ENCODE peak calls at places on chromosomes 4 and X, in ten cellular contexts. C, F, O, E, I, U, A, R, V and Y are unnamed samples.

GRCh38 chrX:39625810-39626209 is 471.9 kb downstream of the BCOR start:
- DNase-seq in C (no peak), F (no peak), O (no peak), E (no peak), I (no peak), U (no peak), A (no peak), R (no peak), V (no peak), Y (no peak)

GRCh38 chr4:127224556-127224955 is 408.2 kb upstream of the INTU start:
- DNase-seq in C (no peak), F (no peak), O (no peak), E (no peak), I (no peak), U (no peak), A (no peak), R (no peak), V (no peak), Y (no peak)

GRCh38 chr4:25078523-25078922 is 47.8 kb upstream of the LGI2 start:
- DNase-seq in C (no peak), F (no peak), O (no peak), E (no peak), I (no peak), U (no peak), A (no peak), R (no peak), V (no peak), Y (no peak)

GRCh38 chrX:110070970-110071369 is 68.1 kb downstream of the TMEM164 start:
- DNase-seq in C (no peak), F (no peak), O (no peak), E (no peak), I (no peak), U (no peak), A (no peak), R (no peak), V (no peak), Y (no peak)

GRCh38 chr4:183326853-183327252 is 4.6 kb upstream of the CLDN24 start:
- DNase-seq in C (no peak), F (no peak), O (no peak), E (no peak), I (no peak), U (peak; percentile 34), A (peak; percentile 15), R (no peak), V (no peak), Y (no peak)

GRCh38 chrX:54494970-54495813 is 842 bp downstream of the FGD1 start:
- DNase-seq in C (no peak), F (no peak), O (no peak), E (no peak), I (no peak), U (peak; percentile 18), A (peak; percentile 17), R (peak; percentile 21), V (no peak), Y (peak; percentile 28)

GRCh38 chr4:97003715-97004114 is 1139.6 kb downstream of the STPG2 start:
- DNase-seq in C (no peak), F (no peak), O (no peak), E (peak; percentile 67), I (no peak), U (no peak), A (no peak), R (no peak), V (no peak), Y (no peak)

GRCh38 chr4:15003891-15004700 is 1.8 kb downstream of the CPEB2 start:
- DNase-seq in C (no peak), F (peak; percentile 51), O (peak; percentile 53), E (peak; percentile 26), I (no peak), U (no peak), A (no peak), R (peak; percentile 42), V (peak; percentile 58), Y (no peak)

GRCh38 chr4:109441858-109442480 is 8.4 kb downstream of the SEC24B start:
- DNase-seq in C (no peak), F (no peak), O (no peak), E (no peak), I (no peak), U (peak; percentile 17), A (no peak), R (no peak), V (no peak), Y (no peak)

GRCh38 chr4:134691915-134692314 is 490.3 kb upstream of the PABPC4L start:
- DNase-seq in C (no peak), F (no peak), O (no peak), E (no peak), I (no peak), U (no peak), A (peak; percentile 8), R (no peak), V (no peak), Y (peak; percentile 1)

GRCh38 chr4:42151568-42152506 is 618 bp downstream of the BEND4 start:
- DNase-seq in C (no peak), F (no peak), O (peak; percentile 96), E (peak; percentile 83), I (no peak), U (no peak), A (peak; percentile 1), R (peak; percentile 81), V (peak; percentile 22), Y (no peak)

GRCh38 chr4:76984127-76984526 is 34.6 kb downstream of the SEPTIN11 start:
- DNase-seq in C (no peak), F (no peak), O (peak; percentile 29), E (peak; percentile 85), I (no peak), U (peak; percentile 83), A (peak; percentile 67), R (no peak), V (no peak), Y (peak; percentile 64)
- TF ChIP-seq CTCF in C (peak; percentile 20), F (peak; percentile 20), O (no peak), E (peak; percentile 67), I (peak; percentile 28), U (peak; percentile 42), A (peak; percentile 48), R (no peak), V (peak; percentile 28), Y (peak; percentile 29)

GRCh38 chr4:180558427-180558826 is 1684.8 kb upstream of the TENM3 start:
- DNase-seq in C (no peak), F (no peak), O (no peak), E (no peak), I (no peak), U (no peak), A (no peak), R (no peak), V (no peak), Y (no peak)

GRCh38 chr4:180560896-180561295 is 1682.3 kb upstream of the TENM3 start:
- DNase-seq in C (no peak), F (no peak), O (no peak), E (no peak), I (no peak), U (peak; percentile 20), A (peak; percentile 36), R (no peak), V (no peak), Y (no peak)

DNA sequence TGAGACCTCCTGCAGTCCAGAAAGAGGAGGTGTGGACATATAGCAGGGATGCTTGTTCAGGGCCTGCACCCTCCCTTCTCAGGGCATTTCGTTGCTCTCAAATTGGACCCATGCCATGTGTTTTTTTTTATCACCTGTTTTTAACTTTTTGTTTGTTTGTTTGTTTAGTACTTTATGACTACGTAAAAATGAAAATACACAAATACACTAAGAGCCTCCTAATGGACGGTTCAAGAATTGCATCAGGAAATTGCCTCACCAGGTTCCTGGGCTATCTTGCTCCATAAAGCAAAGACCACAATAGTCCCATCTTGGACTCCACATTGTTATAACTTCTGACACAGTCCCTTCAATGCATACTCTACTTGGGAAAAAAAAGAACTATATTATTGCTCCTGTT is 1685.9 kb upstream of the TENM3 start:
- DNase-seq in C (peak; percentile 0), F (no peak), O (peak; percentile 8), E (peak; percentile 24), I (peak; percentile 15), U (no peak), A (no peak), R (no peak), V (no peak), Y (no peak)
- TF ChIP-seq CTCF in C (no peak), F (no peak), O (no peak), E (peak; percentile 43), I (peak; percentile 52), U (no peak), A (no peak), R (no peak), V (no peak), Y (no peak)

DNA sequence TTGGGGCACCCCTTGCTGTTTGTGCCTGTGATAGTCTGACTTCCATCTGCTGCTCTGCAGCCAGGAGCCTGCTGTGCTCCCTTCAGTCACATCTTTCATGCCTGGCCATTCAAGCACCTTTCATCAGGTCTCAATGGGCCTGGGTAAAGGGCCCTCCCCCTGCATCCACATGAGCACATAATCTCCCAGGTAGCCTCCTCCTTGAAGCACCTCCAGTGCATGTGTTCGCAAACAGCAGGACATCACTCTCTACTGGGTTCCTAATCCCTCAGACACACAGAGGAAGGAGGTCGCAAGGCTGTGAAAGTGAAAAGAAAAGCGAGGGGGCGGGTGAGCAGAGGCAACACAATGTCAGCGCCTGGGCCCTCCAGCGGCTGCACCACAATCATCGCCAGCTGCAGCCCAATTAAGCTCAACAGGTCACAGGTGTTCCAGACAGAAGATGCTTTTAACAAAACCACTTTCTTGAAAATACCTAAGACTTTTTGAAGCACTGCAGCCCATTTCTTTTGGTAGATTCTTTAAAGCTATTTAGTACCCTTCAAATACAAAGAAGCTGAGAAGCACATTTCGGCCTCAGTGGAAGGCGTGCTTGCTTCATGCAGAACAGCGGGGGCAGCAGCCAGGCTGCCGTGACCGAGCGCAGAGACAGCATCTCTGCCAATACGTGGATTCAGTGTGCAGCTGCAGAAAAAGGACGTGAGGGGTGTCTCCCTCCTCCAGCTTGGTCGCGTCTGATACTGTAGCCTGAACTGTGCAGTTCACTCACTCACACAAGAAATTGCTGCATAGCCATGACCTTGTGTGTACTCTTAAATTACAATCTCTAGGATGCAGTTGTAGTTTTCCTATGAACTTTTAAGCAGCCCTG is 92.2 kb upstream of the SPRY1 start:
- DNase-seq in C (no peak), F (peak; percentile 41), O (peak; percentile 7), E (no peak), I (no peak), U (no peak), A (no peak), R (peak; percentile 57), V (no peak), Y (no peak)
- TF ChIP-seq CTCF in C (no peak), F (no peak), O (no peak), E (no peak), I (no peak), U (no peak), A (no peak), R (no peak), V (no peak), Y (no peak)

GRCh38 chrX:8749697-8750096 is 17.8 kb upstream of the ANOS1 start:
- DNase-seq in C (no peak), F (no peak), O (no peak), E (no peak), I (no peak), U (no peak), A (no peak), R (no peak), V (no peak), Y (no peak)

GRCh38 chrX:8743126-8743732 is 11.3 kb upstream of the ANOS1 start:
- DNase-seq in C (no peak), F (peak; percentile 36), O (peak; percentile 22), E (peak; percentile 51), I (no peak), U (peak; percentile 43), A (peak; percentile 48), R (peak; percentile 74), V (peak; percentile 63), Y (peak; percentile 30)

DNA sequence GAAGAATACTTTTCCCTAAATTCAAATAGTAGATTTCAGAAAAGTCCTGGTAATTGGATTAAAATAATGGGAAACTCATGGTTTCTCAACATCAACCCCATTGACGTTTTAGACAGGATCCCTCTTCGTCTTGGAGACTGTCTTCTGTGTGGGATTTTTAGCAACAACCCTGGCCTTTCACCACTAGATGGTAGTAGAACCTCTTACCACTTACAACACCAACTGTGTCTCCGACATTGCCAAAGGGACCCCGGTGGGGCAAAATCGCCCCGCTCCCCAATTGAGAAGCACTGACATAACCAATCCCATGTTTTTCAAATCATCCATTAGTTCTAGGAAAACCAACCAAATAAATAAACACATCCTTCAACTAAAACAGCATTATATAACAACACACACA is 16.9 kb upstream of the ANOS1 start:
- DNase-seq in C (peak; percentile 43), F (no peak), O (peak; percentile 24), E (no peak), I (no peak), U (peak; percentile 56), A (peak; percentile 52), R (no peak), V (no peak), Y (peak; percentile 32)
- TF ChIP-seq CTCF in C (peak; percentile 50), F (peak; percentile 57), O (no peak), E (peak; percentile 47), I (peak; percentile 23), U (peak; percentile 71), A (peak; percentile 60), R (no peak), V (peak; percentile 68), Y (peak; percentile 55)